ENCODE peak calls at places on chromosomes 4 and X, in six cellular contexts. B, X, V, K, T and S are unnamed samples. For H3K27me3 and H3K36me3, the result is how much of the 10 kb centered on the place peaks cover.

GRCh38 chr4:155299103-155299502 is 77.7 kb downstream of the MAP9 start:
- DNase-seq in X (no peak), K (no peak), V (no peak), B (no peak), T (no peak), S (no peak)

GRCh38 chrX:14291626-14292025 is 237.7 kb upstream of the GLRA2 start:
- DNase-seq in B (no peak), T (no peak), V (no peak), X (no peak), K (no peak), S (no peak)

GRCh38 chrX:50202539-50202938 is 1.7 kb upstream of the AKAP4 start:
- DNase-seq in V (no peak), B (no peak), X (no peak), T (no peak), K (peak), S (no peak)

GRCh38 chr4:31539279-31540074 is 819.3 kb downstream of the PCDH7 start:
- DNase-seq in B (no peak), V (no peak), X (no peak), K (no peak), T (no peak), S (no peak)

GRCh38 chr4:36385951-36386561 is 104.6 kb downstream of the DTHD1 start:
- DNase-seq in V (peak), T (no peak), B (no peak), X (no peak), K (no peak), S (no peak)

GRCh38 chrX:9566150-9566621 is 101.3 kb downstream of the TBL1X start:
- DNase-seq in K (peak), T (peak), B (peak), V (peak), X (peak), S (no peak)

GRCh38 chr4:70183168-70183939 is 12.2 kb upstream of the ODAM start:
- DNase-seq in V (peak), X (no peak), T (peak), B (no peak), K (peak), S (no peak)

GRCh38 chr4:75633846-75634245 is 3.5 kb upstream of the CDKL2 start:
- DNase-seq in B (no peak), X (no peak), K (no peak), T (no peak), V (no peak), S (no peak)

GRCh38 chrX:119399772-119400101 is 601 bp downstream of the SLC25A43 start:
- DNase-seq in K (peak), T (no peak), X (no peak), B (no peak), V (no peak), S (no peak)

GRCh38 chr4:182806259-182807252 is 110.6 kb downstream of the DCTD start:
- DNase-seq in T (peak), K (peak), B (peak), V (peak), X (peak), S (no peak)

GRCh38 chr4:54227261-54228063 is 1.6 kb upstream of the PDGFRA start:
- DNase-seq in T (peak), X (peak), V (no peak), K (peak), B (peak), S (no peak)

GRCh38 chrX:41449615-41450014 is 2.5 kb downstream of the NYX start:
- DNase-seq in V (no peak), X (no peak), B (no peak), T (no peak), K (peak), S (no peak)

GRCh38 chrX:136457303-136457917 is 30.3 kb upstream of the BRS3 start:
- DNase-seq in B (no peak), T (no peak), X (no peak), K (no peak), V (no peak), S (no peak)

GRCh38 chr4:70722199-70722791 is 531 bp downstream of the RUFY3 start:
- DNase-seq in B (no peak), V (no peak), K (no peak), T (peak), X (no peak), S (no peak)

GRCh38 chr4:40550900-40551546 is 78.6 kb downstream of the RBM47 start:
- DNase-seq in B (no peak), X (no peak), V (peak), K (peak), T (no peak), S (no peak)

GRCh38 chr4:11397146-11397545 is 31.5 kb downstream of the HS3ST1 start:
- DNase-seq in V (no peak), X (no peak), T (peak), K (peak), B (no peak), S (no peak)

GRCh38 chrX:20378291-20378920 is 111.7 kb upstream of the RPS6KA3 start:
- DNase-seq in K (no peak), B (no peak), V (no peak), T (no peak), X (no peak), S (no peak)

GRCh38 chr4:42327323-42327722 is 70.0 kb upstream of the SHISA3 start:
- DNase-seq in X (no peak), V (no peak), K (no peak), T (no peak), B (no peak), S (no peak)

GRCh38 chr4:126777649-126778048 is 855.1 kb upstream of the INTU start:
- DNase-seq in B (no peak), T (no peak), X (no peak), K (peak), V (no peak), S (no peak)

GRCh38 chr4:125789018-125789417 is 474.3 kb downstream of the FAT4 start:
- DNase-seq in K (no peak), T (no peak), V (no peak), B (no peak), X (no peak), S (no peak)

GRCh38 chr4:46994007-46994405 is 625 bp upstream of the GABRA4 start:
- DNase-seq in T (no peak), X (no peak), B (no peak), V (no peak), K (no peak), S (no peak)
- H3K27me3 ChIP-seq in T (under half), X (under half), B (under half), V (under half), K (under half), S (under half)

DNA sequence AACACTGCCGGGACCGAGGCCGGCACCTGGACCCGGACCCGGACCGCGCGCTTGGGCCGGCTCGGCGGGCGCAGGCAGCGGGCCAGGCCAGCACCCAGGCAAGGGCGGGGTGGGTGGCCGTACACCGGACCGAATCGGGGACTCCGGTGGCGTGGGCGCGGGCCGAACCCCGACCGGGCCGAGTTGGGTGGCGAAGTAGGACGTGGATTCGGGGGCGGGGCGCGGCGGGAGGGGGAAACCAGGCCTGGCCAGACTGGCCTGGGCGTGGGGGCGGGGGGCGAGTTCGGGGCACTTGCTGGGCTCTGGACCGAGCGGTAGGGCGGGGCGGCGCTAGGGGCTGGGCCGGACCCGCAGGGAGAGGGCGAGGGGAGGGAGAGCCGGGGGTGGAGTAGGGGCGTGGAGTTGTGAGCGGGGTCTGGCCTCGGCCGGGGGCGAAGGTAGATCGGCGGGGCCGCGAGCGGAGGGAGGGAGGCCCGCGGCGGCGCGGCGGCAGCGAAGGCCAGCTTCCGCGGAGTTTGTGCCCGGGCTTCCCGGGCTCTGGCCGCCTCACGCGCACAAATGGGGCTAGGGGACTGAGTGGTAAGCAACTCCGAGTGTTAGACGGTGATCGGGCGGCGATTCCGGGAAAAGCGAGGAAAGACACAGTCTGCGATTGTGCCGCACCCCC is 1.8 kb upstream of the BCORL1 start:
- DNase-seq in K (peak), T (peak), X (peak), V (peak), B (peak), S (no peak)
- TF ChIP-seq POLR2A in K (no peak), T (no peak), X (no peak), V (peak), B (peak), S (peak)

DNA sequence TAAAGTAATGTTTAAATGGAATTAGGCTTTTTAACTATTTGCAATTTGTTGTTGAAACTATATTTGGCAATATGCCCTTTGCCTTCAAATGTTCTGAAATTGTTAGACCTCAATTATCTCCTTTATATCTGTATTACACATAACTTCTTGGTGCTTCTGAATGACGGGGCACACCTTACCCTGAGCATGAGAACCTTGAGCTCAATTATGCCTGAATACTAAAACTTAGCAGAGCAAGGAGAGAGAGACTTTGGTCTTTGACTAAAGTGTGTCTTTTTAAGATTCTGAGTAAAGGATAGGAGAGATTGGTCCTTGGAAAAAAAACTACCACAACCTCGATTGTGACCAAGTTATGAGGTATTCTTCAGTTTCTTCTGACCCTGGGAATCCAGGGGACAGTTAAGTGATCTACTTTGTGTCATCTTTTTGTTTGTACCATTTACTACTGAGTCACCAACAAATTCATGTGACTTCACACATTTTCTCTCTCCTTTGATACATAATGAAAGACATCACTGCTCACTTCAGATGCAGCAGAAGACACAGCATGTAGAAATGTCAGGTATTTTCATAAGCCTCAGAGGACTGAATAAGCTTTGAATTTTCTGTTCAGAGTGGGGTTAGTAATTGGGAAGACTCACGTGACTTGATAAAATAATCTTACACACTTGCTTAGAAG is 51.4 kb downstream of the PTTG2 start:
- DNase-seq in T (no peak), V (no peak), K (no peak), B (no peak), X (no peak), S (no peak)
- H3K36me3 ChIP-seq in T (under half), V (under half), K (under half), B (under half), X (under half), S (under half)

GRCh38 chr4:56606385-56606784 is 74.7 kb downstream of the HOPX start:
- DNase-seq in K (no peak), T (no peak), B (no peak), V (no peak), X (no peak), S (no peak)

GRCh38 chr4:56612282-56612681 is 68.8 kb downstream of the HOPX start:
- DNase-seq in T (no peak), B (no peak), V (no peak), X (no peak), K (no peak), S (no peak)

GRCh38 chr4:56603297-56603696 is 77.8 kb downstream of the HOPX start:
- DNase-seq in T (no peak), V (no peak), X (no peak), K (no peak), B (no peak), S (no peak)

GRCh38 chr4:56611501-56611900 is 69.6 kb downstream of the HOPX start:
- DNase-seq in V (no peak), T (no peak), B (no peak), X (no peak), K (no peak), S (no peak)

DNA sequence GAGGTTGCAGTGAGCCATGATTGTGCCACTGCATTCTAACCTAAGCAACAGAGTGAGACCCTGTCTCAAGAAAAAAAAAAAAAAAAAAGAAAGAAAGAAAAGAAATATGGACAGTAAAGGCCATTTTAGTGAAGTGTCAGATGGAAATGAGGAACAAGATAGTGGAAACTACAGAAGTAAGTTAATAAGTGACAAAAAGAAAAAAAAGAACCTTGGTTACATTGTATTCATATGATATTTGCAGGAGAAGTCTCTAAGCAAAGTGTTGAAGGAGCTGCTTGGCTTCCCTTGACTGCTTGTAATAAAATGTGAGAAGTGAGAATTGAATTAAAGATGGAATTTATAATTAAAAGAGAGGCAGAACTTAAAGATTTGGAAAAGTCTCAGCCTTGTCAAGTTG is 73.2 kb downstream of the HOPX start:
- DNase-seq in X (no peak), V (no peak), B (no peak), K (no peak), T (no peak), S (no peak)
- H3K27me3 ChIP-seq in X (under half), V (under half), B (under half), K (under half), T (under half), S (under half)

DNA sequence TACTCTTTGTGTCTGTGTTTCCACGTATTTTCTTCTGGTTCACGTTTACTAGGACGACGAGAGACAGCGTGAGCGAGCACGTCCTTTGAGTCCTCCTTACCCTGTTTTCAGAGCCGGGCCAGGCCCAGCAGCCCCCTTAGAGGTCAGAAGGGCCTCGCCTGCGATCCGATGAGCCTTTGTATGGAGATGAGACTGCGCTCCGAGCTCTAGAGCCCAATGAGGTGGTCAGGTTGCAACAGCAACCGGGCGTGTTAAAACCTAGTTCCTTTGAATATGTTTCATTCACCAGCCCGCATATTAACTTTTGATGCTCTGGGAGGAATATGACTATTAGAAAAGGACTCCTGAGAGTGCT is 55.6 kb upstream of the TADA2B start:
- DNase-seq in T (no peak), X (no peak), V (no peak), B (no peak), K (no peak), S (no peak)
- TF ChIP-seq POLR2A in T (no peak), X (no peak), V (no peak), B (no peak), K (no peak), S (no peak)